ENCODE peak calls at places on chromosomes 3 and 15, in ten cellular contexts. One of them, this sample, is unnamed.

GRCh38 chr3:8301977-8302589 is 199.5 kb upstream of the LMCD1 start:
- DNase-seq in fibroblast of the aortic adventitia: peak; percentile 75
- DNase-seq in GM03348: peak; percentile 73
- DNase-seq in CD4-positive, alpha-beta memory T cell: peak; percentile 35
- DNase-seq in endothelial cell: no peak
- DNase-seq in LHCN-M2: peak; percentile 59
- DNase-seq in retina: peak; percentile 44
- DNase-seq in GM20000: peak; percentile 37
- DNase-seq in neural crest cell: peak; percentile 7
- DNase-seq in AG10803: peak; percentile 68
- DNase-seq in this sample: peak; percentile 79

GRCh38 chr3:1609416-1609815 is 489.2 kb upstream of the CNTN4 start:
- DNase-seq in CD4-positive, alpha-beta memory T cell: no peak
- DNase-seq in GM20000: no peak
- DNase-seq in GM03348: no peak
- DNase-seq in AG10803: no peak
- DNase-seq in LHCN-M2: no peak
- DNase-seq in fibroblast of the aortic adventitia: no peak
- DNase-seq in neural crest cell: no peak
- DNase-seq in retina: peak; percentile 52
- DNase-seq in endothelial cell: no peak
- DNase-seq in this sample: no peak

GRCh38 chr3:195102609-195103467 is 168.1 kb downstream of the XXYLT1 start:
- DNase-seq in retina: no peak
- DNase-seq in neural crest cell: no peak
- DNase-seq in AG10803: peak; percentile 94
- DNase-seq in GM03348: peak; percentile 83
- DNase-seq in GM20000: no peak
- DNase-seq in CD4-positive, alpha-beta memory T cell: no peak
- DNase-seq in endothelial cell: no peak
- DNase-seq in LHCN-M2: peak; percentile 88
- DNase-seq in fibroblast of the aortic adventitia: peak; percentile 98
- DNase-seq in this sample: peak; percentile 88

GRCh38 chr3:12984023-12984823 is 89.0 kb downstream of the IQSEC1 start:
- DNase-seq in LHCN-M2: peak; percentile 49
- DNase-seq in GM20000: peak; percentile 68
- DNase-seq in CD4-positive, alpha-beta memory T cell: peak; percentile 54
- DNase-seq in AG10803: peak; percentile 71
- DNase-seq in endothelial cell: peak; percentile 73
- DNase-seq in fibroblast of the aortic adventitia: peak; percentile 77
- DNase-seq in GM03348: peak; percentile 84
- DNase-seq in neural crest cell: peak; percentile 57
- DNase-seq in retina: peak; percentile 75
- DNase-seq in this sample: peak; percentile 89

GRCh38 chr15:38217181-38217580 is 35.5 kb upstream of the SPRED1 start:
- DNase-seq in retina: no peak
- DNase-seq in fibroblast of the aortic adventitia: peak; percentile 56
- DNase-seq in endothelial cell: no peak
- DNase-seq in GM20000: no peak
- DNase-seq in AG10803: peak; percentile 45
- DNase-seq in CD4-positive, alpha-beta memory T cell: no peak
- DNase-seq in LHCN-M2: peak; percentile 92
- DNase-seq in GM03348: peak; percentile 26
- DNase-seq in neural crest cell: no peak
- DNase-seq in this sample: peak; percentile 58

GRCh38 chr3:50450135-50450911 is 53.1 kb downstream of the CACNA2D2 start:
- DNase-seq in fibroblast of the aortic adventitia: peak; percentile 54
- DNase-seq in CD4-positive, alpha-beta memory T cell: peak; percentile 61
- DNase-seq in neural crest cell: no peak
- DNase-seq in GM03348: peak; percentile 37
- DNase-seq in AG10803: peak; percentile 6
- DNase-seq in endothelial cell: no peak
- DNase-seq in retina: peak; percentile 70
- DNase-seq in LHCN-M2: no peak
- DNase-seq in GM20000: no peak
- DNase-seq in this sample: no peak

GRCh38 chr3:188486126-188486525 is 332.2 kb downstream of the LPP start:
- DNase-seq in AG10803: peak; percentile 42
- DNase-seq in CD4-positive, alpha-beta memory T cell: no peak
- DNase-seq in retina: no peak
- DNase-seq in GM03348: peak; percentile 42
- DNase-seq in GM20000: no peak
- DNase-seq in fibroblast of the aortic adventitia: peak; percentile 27
- DNase-seq in endothelial cell: no peak
- DNase-seq in LHCN-M2: peak; percentile 87
- DNase-seq in neural crest cell: no peak
- DNase-seq in this sample: peak; percentile 40

GRCh38 chr15:62999923-63000484 is 42.5 kb upstream of the TPM1 start:
- DNase-seq in endothelial cell: no peak
- DNase-seq in LHCN-M2: peak; percentile 42
- DNase-seq in GM20000: no peak
- DNase-seq in neural crest cell: no peak
- DNase-seq in retina: peak; percentile 19
- DNase-seq in CD4-positive, alpha-beta memory T cell: no peak
- DNase-seq in AG10803: no peak
- DNase-seq in GM03348: no peak
- DNase-seq in fibroblast of the aortic adventitia: no peak
- DNase-seq in this sample: no peak

GRCh38 chr3:25648107-25648535 is 16.6 kb downstream of the TOP2B start:
- DNase-seq in GM03348: peak; percentile 69
- DNase-seq in AG10803: peak; percentile 77
- DNase-seq in LHCN-M2: peak; percentile 78
- DNase-seq in endothelial cell: peak; percentile 88
- DNase-seq in GM20000: peak; percentile 49
- DNase-seq in CD4-positive, alpha-beta memory T cell: peak; percentile 78
- DNase-seq in retina: peak; percentile 70
- DNase-seq in fibroblast of the aortic adventitia: peak; percentile 87
- DNase-seq in neural crest cell: peak; percentile 90
- DNase-seq in this sample: peak; percentile 87

GRCh38 chr3:17077614-17078013 is 192.9 kb downstream of the PLCL2 start:
- DNase-seq in retina: no peak
- DNase-seq in GM03348: no peak
- DNase-seq in LHCN-M2: no peak
- DNase-seq in neural crest cell: no peak
- DNase-seq in GM20000: no peak
- DNase-seq in fibroblast of the aortic adventitia: no peak
- DNase-seq in CD4-positive, alpha-beta memory T cell: no peak
- DNase-seq in endothelial cell: no peak
- DNase-seq in AG10803: no peak
- DNase-seq in this sample: no peak

GRCh38 chr15:39202641-39203040 is 378.2 kb upstream of the THBS1 start:
- DNase-seq in endothelial cell: no peak
- DNase-seq in CD4-positive, alpha-beta memory T cell: no peak
- DNase-seq in retina: no peak
- DNase-seq in AG10803: peak; percentile 63
- DNase-seq in LHCN-M2: peak; percentile 70
- DNase-seq in fibroblast of the aortic adventitia: no peak
- DNase-seq in neural crest cell: no peak
- DNase-seq in GM03348: peak; percentile 17
- DNase-seq in GM20000: no peak
- DNase-seq in this sample: peak; percentile 46

GRCh38 chr15:40787344-40787841 is 17.6 kb downstream of the C15orf62 start:
- DNase-seq in AG10803: peak; percentile 93
- DNase-seq in GM03348: peak; percentile 65
- DNase-seq in retina: no peak
- DNase-seq in LHCN-M2: peak; percentile 90
- DNase-seq in CD4-positive, alpha-beta memory T cell: peak; percentile 43
- DNase-seq in endothelial cell: no peak
- DNase-seq in neural crest cell: no peak
- DNase-seq in GM20000: no peak
- DNase-seq in fibroblast of the aortic adventitia: peak; percentile 71
- DNase-seq in this sample: peak; percentile 40

GRCh38 chr15:94080416-94080815 is 150.9 kb upstream of the MCTP2 start:
- DNase-seq in LHCN-M2: peak; percentile 0
- DNase-seq in endothelial cell: no peak
- DNase-seq in fibroblast of the aortic adventitia: peak; percentile 81
- DNase-seq in CD4-positive, alpha-beta memory T cell: no peak
- DNase-seq in AG10803: peak; percentile 65
- DNase-seq in retina: no peak
- DNase-seq in neural crest cell: no peak
- DNase-seq in GM20000: no peak
- DNase-seq in GM03348: peak; percentile 79
- DNase-seq in this sample: no peak

GRCh38 chr3:173699353-173699752 is 301.8 kb downstream of the NLGN1 start:
- DNase-seq in AG10803: no peak
- DNase-seq in fibroblast of the aortic adventitia: no peak
- DNase-seq in neural crest cell: no peak
- DNase-seq in CD4-positive, alpha-beta memory T cell: no peak
- DNase-seq in retina: no peak
- DNase-seq in LHCN-M2: no peak
- DNase-seq in endothelial cell: no peak
- DNase-seq in GM20000: no peak
- DNase-seq in GM03348: no peak
- DNase-seq in this sample: no peak

GRCh38 chr15:71730277-71731144 is 79.8 kb upstream of the NR2E3 start:
- DNase-seq in fibroblast of the aortic adventitia: peak; percentile 86
- DNase-seq in LHCN-M2: peak; percentile 59
- DNase-seq in retina: peak; percentile 61
- DNase-seq in CD4-positive, alpha-beta memory T cell: peak; percentile 9
- DNase-seq in neural crest cell: peak; percentile 29
- DNase-seq in AG10803: peak; percentile 74
- DNase-seq in endothelial cell: peak; percentile 46
- DNase-seq in GM20000: peak; percentile 63
- DNase-seq in GM03348: peak; percentile 83
- DNase-seq in this sample: peak; percentile 81

GRCh38 chr3:13717222-13717573 is 162.7 kb downstream of the WNT7A start:
- DNase-seq in AG10803: no peak
- DNase-seq in LHCN-M2: no peak
- DNase-seq in fibroblast of the aortic adventitia: no peak
- DNase-seq in neural crest cell: no peak
- DNase-seq in GM03348: no peak
- DNase-seq in GM20000: no peak
- DNase-seq in endothelial cell: no peak
- DNase-seq in CD4-positive, alpha-beta memory T cell: no peak
- DNase-seq in retina: no peak
- DNase-seq in this sample: no peak

GRCh38 chr15:97482521-97482920 is 478.0 kb upstream of the ARRDC4 start:
- DNase-seq in GM03348: no peak
- DNase-seq in fibroblast of the aortic adventitia: no peak
- DNase-seq in retina: no peak
- DNase-seq in CD4-positive, alpha-beta memory T cell: no peak
- DNase-seq in LHCN-M2: no peak
- DNase-seq in GM20000: no peak
- DNase-seq in AG10803: no peak
- DNase-seq in endothelial cell: peak; percentile 26
- DNase-seq in neural crest cell: no peak
- DNase-seq in this sample: no peak

GRCh38 chr3:46864051-46864881 is 1.0 kb upstream of the MYL3 start:
- DNase-seq in LHCN-M2: no peak
- DNase-seq in neural crest cell: no peak
- DNase-seq in GM20000: no peak
- DNase-seq in AG10803: no peak
- DNase-seq in endothelial cell: no peak
- DNase-seq in GM03348: no peak
- DNase-seq in retina: no peak
- DNase-seq in CD4-positive, alpha-beta memory T cell: no peak
- DNase-seq in fibroblast of the aortic adventitia: no peak
- DNase-seq in this sample: no peak